ENCODE peak calls at places on chromosomes 13 and 19, in ten cellular contexts. One of them, this sample, is unnamed.

GRCh38 chr19:19528721-19529490 is at the start of gene YJEFN3:
- DNase-seq in suprapubic skin: peak; percentile 60
- DNase-seq in thyroid gland: no peak
- DNase-seq in esophagus squamous epithelium: no peak
- DNase-seq in spleen: no peak
- DNase-seq in body of pancreas: no peak
- DNase-seq in lower leg skin: no peak
- DNase-seq in GM12891: no peak
- DNase-seq in HCT116: no peak
- DNase-seq in tibial nerve: no peak
- DNase-seq in this sample: no peak

GRCh38 chr19:33422369-33423180 is 49.1 kb downstream of the CEBPG start:
- DNase-seq in suprapubic skin: no peak
- DNase-seq in thyroid gland: no peak
- DNase-seq in esophagus squamous epithelium: no peak
- DNase-seq in spleen: no peak
- DNase-seq in body of pancreas: no peak
- DNase-seq in lower leg skin: no peak
- DNase-seq in GM12891: no peak
- DNase-seq in HCT116: no peak
- DNase-seq in tibial nerve: no peak
- DNase-seq in this sample: no peak

GRCh38 chr13:42412812-42413795 is 141.2 kb downstream of the AKAP11 start:
- DNase-seq in suprapubic skin: no peak
- DNase-seq in thyroid gland: peak; percentile 26
- DNase-seq in esophagus squamous epithelium: no peak
- DNase-seq in spleen: no peak
- DNase-seq in body of pancreas: no peak
- DNase-seq in lower leg skin: no peak
- DNase-seq in GM12891: no peak
- DNase-seq in HCT116: no peak
- DNase-seq in tibial nerve: no peak
- DNase-seq in this sample: no peak

GRCh38 chr19:4304509-4305252 is at the start of gene FSD1:
- DNase-seq in suprapubic skin: no peak
- DNase-seq in thyroid gland: no peak
- DNase-seq in esophagus squamous epithelium: no peak
- DNase-seq in spleen: no peak
- DNase-seq in body of pancreas: no peak
- DNase-seq in lower leg skin: no peak
- DNase-seq in GM12891: peak; percentile 99
- DNase-seq in HCT116: no peak
- DNase-seq in tibial nerve: no peak
- DNase-seq in this sample: no peak

GRCh38 chr13:111017755-111018487 is 97.2 kb upstream of the ARHGEF7 start:
- DNase-seq in suprapubic skin: no peak
- DNase-seq in thyroid gland: no peak
- DNase-seq in esophagus squamous epithelium: no peak
- DNase-seq in spleen: no peak
- DNase-seq in body of pancreas: no peak
- DNase-seq in lower leg skin: no peak
- DNase-seq in GM12891: no peak
- DNase-seq in HCT116: no peak
- DNase-seq in tibial nerve: no peak
- DNase-seq in this sample: no peak

GRCh38 chr13:27379694-27380596 is 44.5 kb upstream of the GTF3A start:
- DNase-seq in suprapubic skin: peak; percentile 77
- DNase-seq in thyroid gland: peak; percentile 11
- DNase-seq in esophagus squamous epithelium: no peak
- DNase-seq in spleen: no peak
- DNase-seq in body of pancreas: peak; percentile 90
- DNase-seq in lower leg skin: peak; percentile 36
- DNase-seq in GM12891: peak; percentile 44
- DNase-seq in HCT116: peak; percentile 58
- DNase-seq in tibial nerve: peak; percentile 23
- DNase-seq in this sample: peak; percentile 43

GRCh38 chr13:106474906-106475305 is 60.6 kb downstream of the EFNB2 start:
- DNase-seq in suprapubic skin: no peak
- DNase-seq in thyroid gland: no peak
- DNase-seq in esophagus squamous epithelium: no peak
- DNase-seq in spleen: no peak
- DNase-seq in body of pancreas: no peak
- DNase-seq in lower leg skin: no peak
- DNase-seq in GM12891: no peak
- DNase-seq in HCT116: no peak
- DNase-seq in tibial nerve: no peak
- DNase-seq in this sample: no peak

GRCh38 chr19:2274937-2275535 is 6.9 kb downstream of the PEAK3 start:
- DNase-seq in suprapubic skin: peak; percentile 78
- DNase-seq in thyroid gland: peak; percentile 65
- DNase-seq in esophagus squamous epithelium: no peak
- DNase-seq in spleen: peak; percentile 89
- DNase-seq in body of pancreas: peak; percentile 72
- DNase-seq in lower leg skin: peak; percentile 47
- DNase-seq in GM12891: no peak
- DNase-seq in HCT116: no peak
- DNase-seq in tibial nerve: no peak
- DNase-seq in this sample: peak; percentile 66

GRCh38 chr13:106033634-106034033 is 501.8 kb downstream of the EFNB2 start:
- DNase-seq in suprapubic skin: no peak
- DNase-seq in thyroid gland: no peak
- DNase-seq in esophagus squamous epithelium: no peak
- DNase-seq in spleen: no peak
- DNase-seq in body of pancreas: peak; percentile 21
- DNase-seq in lower leg skin: no peak
- DNase-seq in GM12891: no peak
- DNase-seq in HCT116: no peak
- DNase-seq in tibial nerve: no peak
- DNase-seq in this sample: no peak

GRCh38 chr19:29629836-29630534 is 23.9 kb downstream of the POP4 start:
- DNase-seq in suprapubic skin: peak; percentile 31
- DNase-seq in thyroid gland: no peak
- DNase-seq in esophagus squamous epithelium: no peak
- DNase-seq in spleen: peak; percentile 42
- DNase-seq in body of pancreas: no peak
- DNase-seq in lower leg skin: no peak
- DNase-seq in GM12891: no peak
- DNase-seq in HCT116: no peak
- DNase-seq in tibial nerve: no peak
- DNase-seq in this sample: no peak

GRCh38 chr13:21986602-21987001 is 315.7 kb downstream of the FGF9 start:
- DNase-seq in suprapubic skin: peak; percentile 71
- DNase-seq in thyroid gland: no peak
- DNase-seq in esophagus squamous epithelium: no peak
- DNase-seq in spleen: no peak
- DNase-seq in body of pancreas: peak; percentile 44
- DNase-seq in lower leg skin: peak; percentile 74
- DNase-seq in GM12891: no peak
- DNase-seq in HCT116: no peak
- DNase-seq in tibial nerve: peak; percentile 34
- DNase-seq in this sample: peak; percentile 41

GRCh38 chr13:32752997-32753606 is 166.8 kb downstream of the PDS5B start:
- DNase-seq in suprapubic skin: no peak
- DNase-seq in thyroid gland: no peak
- DNase-seq in esophagus squamous epithelium: no peak
- DNase-seq in spleen: no peak
- DNase-seq in body of pancreas: no peak
- DNase-seq in lower leg skin: no peak
- DNase-seq in GM12891: no peak
- DNase-seq in HCT116: no peak
- DNase-seq in tibial nerve: no peak
- DNase-seq in this sample: no peak

GRCh38 chr19:771332-771785 is 20.4 kb downstream of the MISP start:
- DNase-seq in suprapubic skin: no peak
- DNase-seq in thyroid gland: no peak
- DNase-seq in esophagus squamous epithelium: no peak
- DNase-seq in spleen: no peak
- DNase-seq in body of pancreas: no peak
- DNase-seq in lower leg skin: no peak
- DNase-seq in GM12891: no peak
- DNase-seq in HCT116: peak; percentile 55
- DNase-seq in tibial nerve: no peak
- DNase-seq in this sample: no peak

DNA sequence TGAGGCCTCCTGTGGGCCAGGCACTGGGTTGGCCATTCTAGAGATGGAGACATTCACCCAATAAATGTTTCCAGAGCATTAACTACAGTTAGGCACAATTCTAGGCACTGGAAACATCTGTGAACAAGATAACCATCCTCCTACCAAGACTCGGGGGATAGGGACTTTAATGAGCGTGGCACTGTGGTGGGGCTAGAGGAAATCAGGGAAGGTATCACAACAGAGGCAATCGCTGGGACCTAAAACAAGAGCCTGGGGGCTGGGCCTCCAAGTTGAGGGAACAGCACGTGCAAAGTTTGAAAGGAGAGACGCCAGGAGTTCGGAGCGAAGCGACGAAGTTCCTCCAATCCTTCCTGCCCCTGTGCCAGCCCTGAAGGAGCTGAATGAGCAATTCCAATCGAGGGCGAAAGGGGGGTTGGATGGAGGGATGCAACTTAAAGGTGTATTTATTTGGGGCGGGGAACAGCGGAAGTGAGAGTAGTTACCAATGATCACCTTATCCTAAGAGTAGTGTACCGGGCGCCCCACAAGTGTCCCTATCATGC is 768 bp upstream of the POLD1 start:
- DNase-seq in suprapubic skin: no peak
- DNase-seq in thyroid gland: no peak
- DNase-seq in esophagus squamous epithelium: no peak
- DNase-seq in spleen: no peak
- DNase-seq in body of pancreas: no peak
- DNase-seq in lower leg skin: no peak
- DNase-seq in GM12891: no peak
- DNase-seq in HCT116: no peak
- DNase-seq in tibial nerve: no peak
- DNase-seq in this sample: no peak
- TF ChIP-seq POLR2A in suprapubic skin: no peak
- TF ChIP-seq POLR2A in thyroid gland: no peak
- TF ChIP-seq POLR2A in esophagus squamous epithelium: no peak
- TF ChIP-seq POLR2A in spleen: no peak
- TF ChIP-seq POLR2A in body of pancreas: no peak
- TF ChIP-seq POLR2A in lower leg skin: no peak
- TF ChIP-seq POLR2A in GM12891: no peak
- TF ChIP-seq POLR2A in HCT116: no peak
- TF ChIP-seq POLR2A in tibial nerve: no peak
- TF ChIP-seq POLR2A in this sample: no peak

GRCh38 chr13:99743079-99743478 is 228.5 kb downstream of the ZIC5 start:
- DNase-seq in suprapubic skin: no peak
- DNase-seq in thyroid gland: no peak
- DNase-seq in esophagus squamous epithelium: no peak
- DNase-seq in spleen: no peak
- DNase-seq in body of pancreas: no peak
- DNase-seq in lower leg skin: no peak
- DNase-seq in GM12891: no peak
- DNase-seq in HCT116: no peak
- DNase-seq in tibial nerve: no peak
- DNase-seq in this sample: no peak

GRCh38 chr13:99749627-99750026 is 221.9 kb downstream of the ZIC5 start:
- DNase-seq in suprapubic skin: no peak
- DNase-seq in thyroid gland: no peak
- DNase-seq in esophagus squamous epithelium: no peak
- DNase-seq in spleen: no peak
- DNase-seq in body of pancreas: no peak
- DNase-seq in lower leg skin: no peak
- DNase-seq in GM12891: no peak
- DNase-seq in HCT116: no peak
- DNase-seq in tibial nerve: no peak
- DNase-seq in this sample: no peak

GRCh38 chr13:99751517-99752199 is 219.9 kb downstream of the ZIC5 start:
- DNase-seq in suprapubic skin: no peak
- DNase-seq in thyroid gland: no peak
- DNase-seq in esophagus squamous epithelium: no peak
- DNase-seq in spleen: no peak
- DNase-seq in body of pancreas: no peak
- DNase-seq in lower leg skin: no peak
- DNase-seq in GM12891: no peak
- DNase-seq in HCT116: no peak
- DNase-seq in tibial nerve: no peak
- DNase-seq in this sample: no peak

GRCh38 chr13:99750951-99751350 is 220.6 kb downstream of the ZIC5 start:
- DNase-seq in suprapubic skin: no peak
- DNase-seq in thyroid gland: no peak
- DNase-seq in esophagus squamous epithelium: no peak
- DNase-seq in spleen: no peak
- DNase-seq in body of pancreas: no peak
- DNase-seq in lower leg skin: no peak
- DNase-seq in GM12891: no peak
- DNase-seq in HCT116: no peak
- DNase-seq in tibial nerve: no peak
- DNase-seq in this sample: no peak

GRCh38 chr13:99746857-99747710 is 224.5 kb downstream of the ZIC5 start:
- DNase-seq in suprapubic skin: no peak
- DNase-seq in thyroid gland: no peak
- DNase-seq in esophagus squamous epithelium: no peak
- DNase-seq in spleen: no peak
- DNase-seq in body of pancreas: no peak
- DNase-seq in lower leg skin: no peak
- DNase-seq in GM12891: no peak
- DNase-seq in HCT116: no peak
- DNase-seq in tibial nerve: no peak
- DNase-seq in this sample: no peak
- TF ChIP-seq POLR2A in suprapubic skin: no peak
- TF ChIP-seq POLR2A in thyroid gland: no peak
- TF ChIP-seq POLR2A in esophagus squamous epithelium: no peak
- TF ChIP-seq POLR2A in spleen: no peak
- TF ChIP-seq POLR2A in body of pancreas: no peak
- TF ChIP-seq POLR2A in lower leg skin: no peak
- TF ChIP-seq POLR2A in GM12891: no peak
- TF ChIP-seq POLR2A in HCT116: no peak
- TF ChIP-seq POLR2A in tibial nerve: no peak
- TF ChIP-seq POLR2A in this sample: no peak

GRCh38 chr19:35154535-35155406 is at the start of gene FXYD5:
- DNase-seq in suprapubic skin: peak; percentile 88
- DNase-seq in thyroid gland: no peak
- DNase-seq in esophagus squamous epithelium: no peak
- DNase-seq in spleen: peak; percentile 95
- DNase-seq in body of pancreas: peak; percentile 55
- DNase-seq in lower leg skin: peak; percentile 63
- DNase-seq in GM12891: peak; percentile 69
- DNase-seq in HCT116: no peak
- DNase-seq in tibial nerve: no peak
- DNase-seq in this sample: peak; percentile 58
- TF ChIP-seq POLR2A in suprapubic skin: peak; percentile 34
- TF ChIP-seq POLR2A in thyroid gland: no peak
- TF ChIP-seq POLR2A in esophagus squamous epithelium: peak; percentile 69
- TF ChIP-seq POLR2A in spleen: no peak
- TF ChIP-seq POLR2A in body of pancreas: peak; percentile 11
- TF ChIP-seq POLR2A in lower leg skin: no peak
- TF ChIP-seq POLR2A in GM12891: no peak
- TF ChIP-seq POLR2A in HCT116: peak; percentile 41
- TF ChIP-seq POLR2A in tibial nerve: no peak
- TF ChIP-seq POLR2A in this sample: no peak

DNA sequence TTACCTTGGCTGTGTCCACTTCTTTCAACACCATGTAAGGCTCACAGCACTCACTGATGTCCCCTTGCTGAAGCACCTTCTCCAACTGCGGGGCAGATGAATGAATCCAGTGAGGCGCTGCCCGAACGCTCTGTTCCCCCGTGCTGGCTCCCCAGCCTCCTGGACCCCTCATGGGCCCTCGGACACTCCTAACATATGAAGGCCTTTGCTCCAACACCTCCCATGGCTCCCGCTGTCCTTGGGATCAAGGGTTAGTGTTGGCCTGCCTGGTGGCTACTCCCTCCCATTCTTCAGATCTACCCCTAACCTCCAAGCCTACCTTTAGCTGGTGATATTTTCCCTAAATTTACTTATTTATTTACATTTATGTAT is 4.4 kb downstream of the ANGPTL8 start:
- DNase-seq in suprapubic skin: no peak
- DNase-seq in thyroid gland: no peak
- DNase-seq in esophagus squamous epithelium: no peak
- DNase-seq in spleen: no peak
- DNase-seq in body of pancreas: no peak
- DNase-seq in lower leg skin: no peak
- DNase-seq in GM12891: no peak
- DNase-seq in HCT116: no peak
- DNase-seq in tibial nerve: no peak
- DNase-seq in this sample: no peak
- TF ChIP-seq POLR2A in suprapubic skin: no peak
- TF ChIP-seq POLR2A in thyroid gland: no peak
- TF ChIP-seq POLR2A in esophagus squamous epithelium: no peak
- TF ChIP-seq POLR2A in spleen: no peak
- TF ChIP-seq POLR2A in body of pancreas: no peak
- TF ChIP-seq POLR2A in lower leg skin: no peak
- TF ChIP-seq POLR2A in GM12891: no peak
- TF ChIP-seq POLR2A in HCT116: no peak
- TF ChIP-seq POLR2A in tibial nerve: no peak
- TF ChIP-seq POLR2A in this sample: no peak

This sample was measured in ovary.